ENCODE peak calls at places on chromosomes 6 and 20, in seven cellular contexts. One of them, this sample, is unnamed.
A peak's percentile ranks its signal among the peaks of the same experiment; 100 is the strongest.

GRCh38 chr20:41476013-41476441 is 109.4 kb upstream of the EMILIN3 start:
- DNase-seq in stomach: peak; percentile 45
- DNase-seq in HL-60: no peak
- DNase-seq in osteoblast: no peak
- DNase-seq in left ventricle myocardium inferior: no peak
- DNase-seq in K562: no peak
- DNase-seq in cardiac muscle cell: peak; percentile 77
- DNase-seq in this sample: no peak

GRCh38 chr20:55538261-55538908 is 466.9 kb downstream of the CBLN4 start:
- DNase-seq in stomach: no peak
- DNase-seq in HL-60: no peak
- DNase-seq in osteoblast: no peak
- DNase-seq in left ventricle myocardium inferior: no peak
- DNase-seq in K562: no peak
- DNase-seq in cardiac muscle cell: no peak
- DNase-seq in this sample: no peak

GRCh38 chr6:13486679-13487121 is 700 bp downstream of the GFOD1 start:
- DNase-seq in stomach: peak; percentile 45
- DNase-seq in HL-60: peak; percentile 44
- DNase-seq in osteoblast: peak; percentile 95
- DNase-seq in left ventricle myocardium inferior: peak; percentile 62
- DNase-seq in K562: peak; percentile 73
- DNase-seq in cardiac muscle cell: peak; percentile 71
- DNase-seq in this sample: peak; percentile 48

GRCh38 chr6:84466521-84466920 is 239.1 kb upstream of the CEP162 start:
- DNase-seq in stomach: no peak
- DNase-seq in HL-60: no peak
- DNase-seq in osteoblast: peak; percentile 74
- DNase-seq in left ventricle myocardium inferior: no peak
- DNase-seq in K562: peak; percentile 23
- DNase-seq in cardiac muscle cell: peak; percentile 61
- DNase-seq in this sample: no peak

GRCh38 chr6:296151-297122 is 4.2 kb downstream of the DUSP22 start:
- DNase-seq in stomach: no peak
- DNase-seq in HL-60: no peak
- DNase-seq in osteoblast: peak; percentile 77
- DNase-seq in left ventricle myocardium inferior: no peak
- DNase-seq in K562: no peak
- DNase-seq in cardiac muscle cell: peak; percentile 15
- DNase-seq in this sample: no peak

GRCh38 chr20:36861875-36862801 is 13.8 kb upstream of the TLDC2 start:
- DNase-seq in stomach: peak; percentile 52
- DNase-seq in HL-60: no peak
- DNase-seq in osteoblast: peak; percentile 99
- DNase-seq in left ventricle myocardium inferior: peak; percentile 90
- DNase-seq in K562: peak; percentile 87
- DNase-seq in cardiac muscle cell: peak; percentile 78
- DNase-seq in this sample: peak; percentile 70

GRCh38 chr6:149999636-150000035 is 25.7 kb downstream of the RAET1L start:
- DNase-seq in stomach: no peak
- DNase-seq in HL-60: no peak
- DNase-seq in osteoblast: no peak
- DNase-seq in left ventricle myocardium inferior: no peak
- DNase-seq in K562: no peak
- DNase-seq in cardiac muscle cell: no peak
- DNase-seq in this sample: no peak

GRCh38 chr20:35129647-35130069 is 17.5 kb downstream of the EDEM2 start:
- DNase-seq in stomach: no peak
- DNase-seq in HL-60: no peak
- DNase-seq in osteoblast: no peak
- DNase-seq in left ventricle myocardium inferior: no peak
- DNase-seq in K562: no peak
- DNase-seq in cardiac muscle cell: peak; percentile 46
- DNase-seq in this sample: no peak

GRCh38 chr6:160069050-160069454 is 52.6 kb upstream of the SLC22A1 start:
- DNase-seq in stomach: no peak
- DNase-seq in HL-60: peak; percentile 11
- DNase-seq in osteoblast: no peak
- DNase-seq in left ventricle myocardium inferior: no peak
- DNase-seq in K562: no peak
- DNase-seq in cardiac muscle cell: no peak
- DNase-seq in this sample: no peak

GRCh38 chr20:37494301-37494700 is 26.7 kb upstream of the NNAT start:
- DNase-seq in stomach: no peak
- DNase-seq in HL-60: no peak
- DNase-seq in osteoblast: no peak
- DNase-seq in left ventricle myocardium inferior: no peak
- DNase-seq in K562: no peak
- DNase-seq in cardiac muscle cell: no peak
- DNase-seq in this sample: no peak

GRCh38 chr6:45388328-45388727 is 10.6 kb upstream of the SUPT3H start:
- DNase-seq in stomach: no peak
- DNase-seq in HL-60: no peak
- DNase-seq in osteoblast: no peak
- DNase-seq in left ventricle myocardium inferior: no peak
- DNase-seq in K562: peak; percentile 20
- DNase-seq in cardiac muscle cell: peak; percentile 16
- DNase-seq in this sample: no peak

DNA sequence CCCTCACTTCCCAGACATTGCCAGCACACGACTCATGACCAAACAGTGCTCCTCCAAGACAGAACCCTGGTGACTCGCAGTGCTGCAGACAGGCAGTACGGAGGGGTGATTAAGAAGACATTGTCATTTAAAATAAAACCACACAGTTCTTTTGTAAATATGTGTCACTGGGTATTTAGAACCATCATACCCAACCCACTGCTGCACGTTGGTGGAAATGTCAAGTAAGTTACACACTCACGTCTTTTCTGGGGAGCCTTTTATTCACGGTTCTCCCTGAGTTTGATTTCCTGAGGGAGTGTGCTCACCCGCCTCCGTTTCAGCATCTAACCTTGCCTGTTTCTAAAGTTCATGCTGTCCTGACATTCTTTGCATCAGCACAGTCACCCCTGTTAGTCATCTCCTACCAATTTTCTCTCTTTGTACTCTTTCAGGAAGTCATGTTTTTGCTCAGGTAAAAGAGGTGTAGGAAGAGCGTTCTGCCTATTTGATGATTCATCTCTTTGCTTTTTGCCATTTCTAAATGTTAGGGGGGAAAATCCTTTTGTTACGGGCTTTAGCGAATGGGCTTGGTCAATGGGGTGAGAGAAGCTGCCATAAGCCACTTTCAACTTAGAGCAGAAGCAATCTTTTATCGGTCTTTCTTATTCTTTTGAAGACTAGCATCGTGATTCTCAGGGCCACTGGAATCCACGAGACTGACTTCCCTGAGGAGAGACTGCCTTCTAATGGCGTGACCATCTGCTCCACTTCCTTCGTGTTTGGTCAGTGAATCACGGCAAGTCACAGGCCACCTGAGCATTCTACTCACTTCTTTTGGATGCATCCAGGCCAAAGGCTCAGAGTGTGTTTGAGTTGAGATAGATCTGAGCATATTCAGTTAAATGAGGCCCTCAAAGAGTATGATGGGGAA is 512.8 kb upstream of the JARID2 start:
- DNase-seq in stomach: no peak
- DNase-seq in HL-60: no peak
- DNase-seq in osteoblast: no peak
- DNase-seq in left ventricle myocardium inferior: no peak
- DNase-seq in K562: peak; percentile 39
- DNase-seq in cardiac muscle cell: peak; percentile 23
- DNase-seq in this sample: no peak
- H3K27ac ChIP-seq in stomach: peak overlapping the region; percentile 11
- H3K27ac ChIP-seq in HL-60: no peak overlapping the region
- H3K27ac ChIP-seq in osteoblast: peak overlapping the region; percentile 97
- H3K27ac ChIP-seq in left ventricle myocardium inferior: no peak overlapping the region
- H3K27ac ChIP-seq in K562: peak overlapping the region; percentile 93
- H3K27ac ChIP-seq in cardiac muscle cell: no peak overlapping the region
- H3K27ac ChIP-seq in this sample: no peak overlapping the region

GRCh38 chr20:45051497-45052060 is 49.3 kb downstream of the KCNS1 start:
- DNase-seq in stomach: no peak
- DNase-seq in HL-60: no peak
- DNase-seq in osteoblast: no peak
- DNase-seq in left ventricle myocardium inferior: no peak
- DNase-seq in K562: no peak
- DNase-seq in cardiac muscle cell: no peak
- DNase-seq in this sample: no peak
- H3K27ac ChIP-seq in stomach: no peak overlapping the region
- H3K27ac ChIP-seq in HL-60: peak overlapping the region; percentile 23
- H3K27ac ChIP-seq in osteoblast: no peak overlapping the region
- H3K27ac ChIP-seq in left ventricle myocardium inferior: peak overlapping the region; percentile 57
- H3K27ac ChIP-seq in K562: no peak overlapping the region
- H3K27ac ChIP-seq in cardiac muscle cell: no peak overlapping the region
- H3K27ac ChIP-seq in this sample: peak overlapping the region; percentile 45

GRCh38 chr6:32115623-32116022 is 6.5 kb upstream of the TNXB start:
- DNase-seq in stomach: no peak
- DNase-seq in HL-60: no peak
- DNase-seq in osteoblast: no peak
- DNase-seq in left ventricle myocardium inferior: no peak
- DNase-seq in K562: no peak
- DNase-seq in cardiac muscle cell: no peak
- DNase-seq in this sample: no peak
- H3K27ac ChIP-seq in stomach: peak overlapping the region; percentile 7
- H3K27ac ChIP-seq in HL-60: no peak overlapping the region
- H3K27ac ChIP-seq in osteoblast: peak overlapping the region; percentile 63
- H3K27ac ChIP-seq in left ventricle myocardium inferior: no peak overlapping the region
- H3K27ac ChIP-seq in K562: no peak overlapping the region
- H3K27ac ChIP-seq in cardiac muscle cell: no peak overlapping the region
- H3K27ac ChIP-seq in this sample: peak overlapping the region; percentile 59

GRCh38 chr20:50397058-50397457 is 113.1 kb upstream of the PTPN1 start:
- DNase-seq in stomach: no peak
- DNase-seq in HL-60: no peak
- DNase-seq in osteoblast: no peak
- DNase-seq in left ventricle myocardium inferior: no peak
- DNase-seq in K562: no peak
- DNase-seq in cardiac muscle cell: no peak
- DNase-seq in this sample: no peak
- H3K27ac ChIP-seq in stomach: peak overlapping the region; percentile 79
- H3K27ac ChIP-seq in HL-60: no peak overlapping the region
- H3K27ac ChIP-seq in osteoblast: no peak overlapping the region
- H3K27ac ChIP-seq in left ventricle myocardium inferior: peak overlapping the region; percentile 94
- H3K27ac ChIP-seq in K562: no peak overlapping the region
- H3K27ac ChIP-seq in cardiac muscle cell: peak overlapping the region; percentile 29
- H3K27ac ChIP-seq in this sample: peak overlapping the region; percentile 28

GRCh38 chr6:71289802-71290175 is 1.2 kb downstream of the OGFRL1 start:
- DNase-seq in stomach: no peak
- DNase-seq in HL-60: no peak
- DNase-seq in osteoblast: peak; percentile 58
- DNase-seq in left ventricle myocardium inferior: no peak
- DNase-seq in K562: no peak
- DNase-seq in cardiac muscle cell: no peak
- DNase-seq in this sample: no peak
- H3K27ac ChIP-seq in stomach: no peak overlapping the region
- H3K27ac ChIP-seq in HL-60: no peak overlapping the region
- H3K27ac ChIP-seq in osteoblast: no peak overlapping the region
- H3K27ac ChIP-seq in left ventricle myocardium inferior: peak overlapping the region; percentile 96
- H3K27ac ChIP-seq in K562: no peak overlapping the region
- H3K27ac ChIP-seq in cardiac muscle cell: no peak overlapping the region
- H3K27ac ChIP-seq in this sample: no peak overlapping the region

GRCh38 chr20:25011831-25012241 is 19.3 kb upstream of the APMAP start:
- DNase-seq in stomach: peak; percentile 48
- DNase-seq in HL-60: no peak
- DNase-seq in osteoblast: no peak
- DNase-seq in left ventricle myocardium inferior: no peak
- DNase-seq in K562: no peak
- DNase-seq in cardiac muscle cell: no peak
- DNase-seq in this sample: no peak
- H3K27ac ChIP-seq in stomach: no peak overlapping the region
- H3K27ac ChIP-seq in HL-60: no peak overlapping the region
- H3K27ac ChIP-seq in osteoblast: no peak overlapping the region
- H3K27ac ChIP-seq in left ventricle myocardium inferior: peak overlapping the region; percentile 76
- H3K27ac ChIP-seq in K562: no peak overlapping the region
- H3K27ac ChIP-seq in cardiac muscle cell: no peak overlapping the region
- H3K27ac ChIP-seq in this sample: no peak overlapping the region

GRCh38 chr20:50368386-50368785 is 141.8 kb upstream of the PTPN1 start:
- DNase-seq in stomach: no peak
- DNase-seq in HL-60: no peak
- DNase-seq in osteoblast: no peak
- DNase-seq in left ventricle myocardium inferior: no peak
- DNase-seq in K562: no peak
- DNase-seq in cardiac muscle cell: no peak
- DNase-seq in this sample: no peak

GRCh38 chr20:50368813-50369224 is 141.4 kb upstream of the PTPN1 start:
- DNase-seq in stomach: no peak
- DNase-seq in HL-60: no peak
- DNase-seq in osteoblast: no peak
- DNase-seq in left ventricle myocardium inferior: no peak
- DNase-seq in K562: peak; percentile 68
- DNase-seq in cardiac muscle cell: peak; percentile 66
- DNase-seq in this sample: no peak

GRCh38 chr20:50366270-50367103 is 143.7 kb upstream of the PTPN1 start:
- DNase-seq in stomach: peak; percentile 95
- DNase-seq in HL-60: no peak
- DNase-seq in osteoblast: no peak
- DNase-seq in left ventricle myocardium inferior: no peak
- DNase-seq in K562: peak; percentile 43
- DNase-seq in cardiac muscle cell: peak; percentile 92
- DNase-seq in this sample: peak; percentile 80

GRCh38 chr20:50367104-50367674 is 143.0 kb upstream of the PTPN1 start:
- DNase-seq in stomach: no peak
- DNase-seq in HL-60: no peak
- DNase-seq in osteoblast: no peak
- DNase-seq in left ventricle myocardium inferior: no peak
- DNase-seq in K562: no peak
- DNase-seq in cardiac muscle cell: no peak
- DNase-seq in this sample: no peak

DNA sequence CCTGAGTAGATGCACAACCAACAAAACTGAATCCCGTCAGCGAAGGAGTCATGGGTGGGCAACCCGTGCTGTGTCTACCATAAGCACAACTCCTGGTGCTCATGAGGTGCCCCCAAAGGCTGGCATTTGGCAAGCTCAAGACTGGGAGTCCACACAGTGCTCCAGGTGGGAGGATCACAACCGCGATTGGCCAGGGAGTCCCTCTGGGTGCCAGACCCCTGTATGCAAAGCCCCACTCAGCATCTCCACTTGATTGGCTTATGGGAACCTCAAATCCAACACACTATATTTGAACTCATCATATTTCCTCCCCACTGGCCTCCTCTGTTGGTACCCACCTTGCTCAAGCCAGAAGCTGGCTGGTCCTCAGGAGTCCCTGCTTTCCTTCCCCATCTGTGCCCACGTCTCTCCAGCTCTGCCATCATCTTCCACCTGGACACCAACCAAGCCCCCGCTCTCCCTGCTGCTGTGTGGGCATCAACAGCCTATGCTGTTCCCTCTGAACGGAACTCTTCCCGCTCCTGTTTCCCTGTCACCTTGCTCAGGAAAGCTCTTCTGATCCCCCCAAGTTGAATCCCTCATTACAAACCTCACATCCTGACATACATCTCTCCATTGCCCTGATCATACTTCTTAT is 142.3 kb upstream of the PTPN1 start:
- DNase-seq in stomach: no peak
- DNase-seq in HL-60: no peak
- DNase-seq in osteoblast: no peak
- DNase-seq in left ventricle myocardium inferior: no peak
- DNase-seq in K562: no peak
- DNase-seq in cardiac muscle cell: no peak
- DNase-seq in this sample: no peak
- H3K27ac ChIP-seq in stomach: no peak overlapping the region
- H3K27ac ChIP-seq in HL-60: no peak overlapping the region
- H3K27ac ChIP-seq in osteoblast: no peak overlapping the region
- H3K27ac ChIP-seq in left ventricle myocardium inferior: no peak overlapping the region
- H3K27ac ChIP-seq in K562: no peak overlapping the region
- H3K27ac ChIP-seq in cardiac muscle cell: no peak overlapping the region
- H3K27ac ChIP-seq in this sample: peak overlapping the region; percentile 21

GRCh38 chr6:71902261-71902660 is 15.9 kb downstream of the RIMS1 start:
- DNase-seq in stomach: no peak
- DNase-seq in HL-60: no peak
- DNase-seq in osteoblast: no peak
- DNase-seq in left ventricle myocardium inferior: no peak
- DNase-seq in K562: no peak
- DNase-seq in cardiac muscle cell: no peak
- DNase-seq in this sample: no peak
- H3K27ac ChIP-seq in stomach: no peak overlapping the region
- H3K27ac ChIP-seq in HL-60: no peak overlapping the region
- H3K27ac ChIP-seq in osteoblast: no peak overlapping the region
- H3K27ac ChIP-seq in left ventricle myocardium inferior: no peak overlapping the region
- H3K27ac ChIP-seq in K562: no peak overlapping the region
- H3K27ac ChIP-seq in cardiac muscle cell: no peak overlapping the region
- H3K27ac ChIP-seq in this sample: no peak overlapping the region

This sample was measured in lung.